ENCODE peak calls at places on chromosomes 12 and 14, in nine cellular contexts. E, W, Z, M, A, B, D, Q and O are unnamed samples.

GRCh38 chr12:29714966-29715365 is 68.8 kb downstream of the TMTC1 start:
- DNase-seq in E (no peak), W (no peak), Z (no peak), M (no peak), A (no peak), B (no peak), D (no peak), Q (no peak), O (no peak)

GRCh38 chr12:131850856-131851559 is 22.8 kb downstream of the MMP17 start:
- DNase-seq in E (no peak), W (no peak), Z (no peak), M (no peak), A (no peak), B (no peak), D (no peak), Q (no peak), O (no peak)

GRCh38 chr12:69927145-69927544 is 102.1 kb downstream of the MYRFL start:
- DNase-seq in E (no peak), W (no peak), Z (no peak), M (no peak), A (no peak), B (no peak), D (no peak), Q (no peak), O (no peak)

GRCh38 chr14:103128631-103129300 is 5.5 kb downstream of the TNFAIP2 start:
- DNase-seq in E (no peak), W (no peak), Z (no peak), M (no peak), A (no peak), B (no peak), D (peak; percentile 19), Q (no peak), O (no peak)

GRCh38 chr12:68067762-68068376 is 78.6 kb downstream of the IFNG-AS1 start:
- DNase-seq in E (no peak), W (no peak), Z (peak; percentile 12), M (no peak), A (peak; percentile 47), B (no peak), D (no peak), Q (no peak), O (no peak)

GRCh38 chr12:71694099-71694820 is 8.4 kb downstream of the TMEM19 start:
- DNase-seq in E (no peak), W (no peak), Z (no peak), M (peak; percentile 32), A (no peak), B (no peak), D (no peak), Q (no peak), O (no peak)

GRCh38 chr12:107845226-107845979 is 70.9 kb downstream of the ASCL4 start:
- DNase-seq in E (no peak), W (no peak), Z (no peak), M (no peak), A (no peak), B (no peak), D (no peak), Q (no peak), O (no peak)

GRCh38 chr12:107320031-107320928 is 226.9 kb upstream of the CRY1 start:
- DNase-seq in E (peak; percentile 64), W (no peak), Z (no peak), M (peak; percentile 9), A (peak; percentile 61), B (peak; percentile 70), D (no peak), Q (peak; percentile 78), O (no peak)

GRCh38 chr12:12467222-12467621 is 95.4 kb downstream of the DUSP16 start:
- DNase-seq in E (peak; percentile 33), W (no peak), Z (no peak), M (no peak), A (no peak), B (no peak), D (no peak), Q (peak; percentile 50), O (no peak)

GRCh38 chr12:121794532-121795028 is 1.1 kb upstream of the RHOF start:
- DNase-seq in E (peak; percentile 57), W (no peak), Z (peak; percentile 31), M (no peak), A (no peak), B (no peak), D (peak; percentile 56), Q (peak; percentile 47), O (peak; percentile 83)

GRCh38 chr12:124160102-124160501 is 134.8 kb upstream of the RFLNA start:
- DNase-seq in E (no peak), W (no peak), Z (no peak), M (no peak), A (no peak), B (no peak), D (no peak), Q (no peak), O (no peak)